ENCODE peak calls at places on chromosomes 1 and 21, in eight cellular contexts. One of them, this sample, is unnamed.
A peak's percentile ranks its signal among the peaks of the same experiment; 100 is the strongest.

GRCh38 chr1:208119225-208119606 is 125.0 kb downstream of the PLXNA2 start:
- DNase-seq in Panc1: no peak
- DNase-seq in CD8-positive, alpha-beta T cell: no peak
- DNase-seq in AG09309: no peak
- DNase-seq in tibial artery: no peak
- DNase-seq in Calu3: no peak
- DNase-seq in WTC11: no peak
- DNase-seq in kidney: no peak
- DNase-seq in this sample: no peak

GRCh38 chr1:6148497-6149241 is 31.5 kb downstream of the CHD5 start:
- DNase-seq in WTC11: peak; percentile 91
- DNase-seq in AG09309: no peak
- DNase-seq in Calu3: peak; percentile 44
- DNase-seq in tibial artery: no peak
- DNase-seq in CD8-positive, alpha-beta T cell: peak; percentile 63
- DNase-seq in Panc1: no peak
- DNase-seq in kidney: no peak
- DNase-seq in this sample: peak; percentile 46

GRCh38 chr21:31473685-31474345 is 129.8 kb upstream of the TIAM1 start:
- DNase-seq in WTC11: no peak
- DNase-seq in tibial artery: no peak
- DNase-seq in CD8-positive, alpha-beta T cell: no peak
- DNase-seq in Calu3: no peak
- DNase-seq in kidney: no peak
- DNase-seq in Panc1: no peak
- DNase-seq in AG09309: no peak
- DNase-seq in this sample: no peak

GRCh38 chr1:201563406-201563780 is 24.5 kb downstream of the NAV1 start:
- DNase-seq in tibial artery: no peak
- DNase-seq in kidney: no peak
- DNase-seq in AG09309: no peak
- DNase-seq in Panc1: no peak
- DNase-seq in Calu3: no peak
- DNase-seq in CD8-positive, alpha-beta T cell: no peak
- DNase-seq in WTC11: no peak
- DNase-seq in this sample: no peak

GRCh38 chr1:28249013-28249870 is 10.1 kb upstream of the SESN2 start:
- DNase-seq in tibial artery: peak; percentile 84
- DNase-seq in WTC11: peak; percentile 54
- DNase-seq in Panc1: no peak
- DNase-seq in AG09309: peak; percentile 67
- DNase-seq in CD8-positive, alpha-beta T cell: peak; percentile 30
- DNase-seq in Calu3: peak; percentile 72
- DNase-seq in kidney: peak; percentile 83
- DNase-seq in this sample: no peak

GRCh38 chr1:197145451-197146029 is 929 bp downstream of the ASPM start:
- DNase-seq in Panc1: no peak
- DNase-seq in tibial artery: no peak
- DNase-seq in AG09309: no peak
- DNase-seq in WTC11: no peak
- DNase-seq in kidney: no peak
- DNase-seq in CD8-positive, alpha-beta T cell: no peak
- DNase-seq in Calu3: no peak
- DNase-seq in this sample: no peak

GRCh38 chr1:180773210-180773865 is 139.4 kb upstream of the KIAA1614 start:
- DNase-seq in AG09309: no peak
- DNase-seq in Calu3: no peak
- DNase-seq in CD8-positive, alpha-beta T cell: no peak
- DNase-seq in kidney: no peak
- DNase-seq in WTC11: no peak
- DNase-seq in tibial artery: no peak
- DNase-seq in Panc1: no peak
- DNase-seq in this sample: no peak

GRCh38 chr1:44803062-44803311 is 2.8 kb downstream of the PLK3 start:
- DNase-seq in CD8-positive, alpha-beta T cell: no peak
- DNase-seq in WTC11: no peak
- DNase-seq in Calu3: no peak
- DNase-seq in Panc1: no peak
- DNase-seq in kidney: no peak
- DNase-seq in AG09309: no peak
- DNase-seq in tibial artery: no peak
- DNase-seq in this sample: no peak

GRCh38 chr1:180805316-180805715 is 107.4 kb upstream of the KIAA1614 start:
- DNase-seq in tibial artery: no peak
- DNase-seq in WTC11: no peak
- DNase-seq in CD8-positive, alpha-beta T cell: no peak
- DNase-seq in AG09309: no peak
- DNase-seq in kidney: no peak
- DNase-seq in Calu3: no peak
- DNase-seq in Panc1: no peak
- DNase-seq in this sample: no peak

GRCh38 chr1:100769323-100769722 is 49.8 kb downstream of the VCAM1 start:
- DNase-seq in kidney: no peak
- DNase-seq in AG09309: no peak
- DNase-seq in Panc1: no peak
- DNase-seq in Calu3: no peak
- DNase-seq in tibial artery: no peak
- DNase-seq in WTC11: no peak
- DNase-seq in CD8-positive, alpha-beta T cell: no peak
- DNase-seq in this sample: no peak

GRCh38 chr1:75531570-75531969 is 79.3 kb downstream of the SLC44A5 start:
- DNase-seq in tibial artery: no peak
- DNase-seq in AG09309: no peak
- DNase-seq in Panc1: no peak
- DNase-seq in WTC11: no peak
- DNase-seq in CD8-positive, alpha-beta T cell: no peak
- DNase-seq in Calu3: no peak
- DNase-seq in kidney: no peak
- DNase-seq in this sample: no peak

GRCh38 chr1:167342846-167343245 is 122.2 kb downstream of the POU2F1 start:
- DNase-seq in kidney: no peak
- DNase-seq in tibial artery: no peak
- DNase-seq in AG09309: no peak
- DNase-seq in CD8-positive, alpha-beta T cell: no peak
- DNase-seq in Panc1: peak; percentile 4
- DNase-seq in Calu3: no peak
- DNase-seq in WTC11: no peak
- DNase-seq in this sample: no peak

GRCh38 chr1:222852326-222852725 is 37.5 kb downstream of the DISP1 start:
- DNase-seq in AG09309: no peak
- DNase-seq in Panc1: no peak
- DNase-seq in WTC11: no peak
- DNase-seq in kidney: no peak
- DNase-seq in CD8-positive, alpha-beta T cell: no peak
- DNase-seq in Calu3: no peak
- DNase-seq in tibial artery: no peak
- DNase-seq in this sample: no peak

GRCh38 chr1:153932593-153933131 is 9.9 kb upstream of the GATAD2B start:
- DNase-seq in Panc1: no peak
- DNase-seq in kidney: peak; percentile 57
- DNase-seq in AG09309: no peak
- DNase-seq in WTC11: no peak
- DNase-seq in tibial artery: peak; percentile 55
- DNase-seq in Calu3: no peak
- DNase-seq in CD8-positive, alpha-beta T cell: no peak
- DNase-seq in this sample: no peak

GRCh38 chr1:15406911-15407559 is 2.7 kb upstream of the EFHD2 start:
- DNase-seq in CD8-positive, alpha-beta T cell: no peak
- DNase-seq in WTC11: no peak
- DNase-seq in tibial artery: peak; percentile 80
- DNase-seq in AG09309: peak; percentile 67
- DNase-seq in kidney: no peak
- DNase-seq in Panc1: no peak
- DNase-seq in Calu3: no peak
- DNase-seq in this sample: peak; percentile 44

GRCh38 chr1:19863804-19864203 is 18.4 kb upstream of the OTUD3 start:
- DNase-seq in WTC11: no peak
- DNase-seq in kidney: no peak
- DNase-seq in CD8-positive, alpha-beta T cell: no peak
- DNase-seq in tibial artery: no peak
- DNase-seq in Calu3: peak; percentile 13
- DNase-seq in Panc1: no peak
- DNase-seq in AG09309: peak; percentile 46
- DNase-seq in this sample: no peak

GRCh38 chr1:67430358-67431155 is at the start of gene SERBP1:
- DNase-seq in tibial artery: peak; percentile 97
- DNase-seq in Calu3: peak; percentile 95
- DNase-seq in kidney: peak; percentile 99
- DNase-seq in CD8-positive, alpha-beta T cell: peak; percentile 92
- DNase-seq in WTC11: peak; percentile 97
- DNase-seq in Panc1: peak; percentile 94
- DNase-seq in AG09309: peak; percentile 71
- DNase-seq in this sample: peak; percentile 91
- TF ChIP-seq CTCF in tibial artery: peak; percentile 14
- TF ChIP-seq CTCF in Calu3: no peak
- TF ChIP-seq CTCF in kidney: no peak
- TF ChIP-seq CTCF in CD8-positive, alpha-beta T cell: no peak
- TF ChIP-seq CTCF in WTC11: no peak
- TF ChIP-seq CTCF in Panc1: no peak
- TF ChIP-seq CTCF in AG09309: peak; percentile 1
- TF ChIP-seq CTCF in this sample: no peak

DNA sequence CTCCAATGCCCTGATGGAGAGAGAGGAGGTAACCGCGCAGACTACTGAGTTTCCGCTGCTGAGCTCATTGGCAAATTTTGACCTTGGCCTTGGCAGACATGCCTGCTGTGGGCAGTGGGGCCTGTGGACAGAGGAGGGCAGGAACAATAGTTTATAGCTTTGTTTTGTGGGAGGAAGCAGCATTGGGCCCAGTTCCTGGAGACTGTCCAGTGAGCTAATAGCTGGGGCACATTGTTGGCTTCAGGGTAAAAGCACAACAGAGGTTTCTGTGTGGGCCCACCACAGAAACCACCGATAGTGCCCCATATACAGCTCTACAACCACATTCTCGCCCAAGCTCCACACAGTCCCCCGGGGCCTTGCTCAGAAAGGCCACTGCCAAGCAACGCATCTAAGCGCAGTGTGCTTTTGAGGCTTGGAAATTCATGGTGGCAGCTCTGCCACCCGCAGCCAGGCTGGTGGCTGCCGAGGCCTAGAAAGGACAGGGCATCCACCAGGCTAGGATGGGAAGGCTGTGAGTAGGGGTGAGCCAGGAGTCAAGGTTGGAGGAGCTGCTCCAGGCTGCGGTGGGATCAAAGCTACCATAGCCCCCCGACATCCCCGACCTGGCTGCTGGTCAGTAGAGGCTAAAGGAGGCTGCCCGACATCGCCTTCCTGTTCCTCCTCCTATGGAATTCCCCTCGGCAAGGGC is 43.2 kb downstream of the NEK2 start:
- DNase-seq in CD8-positive, alpha-beta T cell: no peak
- DNase-seq in AG09309: no peak
- DNase-seq in Panc1: no peak
- DNase-seq in tibial artery: no peak
- DNase-seq in kidney: no peak
- DNase-seq in WTC11: no peak
- DNase-seq in Calu3: no peak
- DNase-seq in this sample: no peak
- TF ChIP-seq CTCF in CD8-positive, alpha-beta T cell: no peak
- TF ChIP-seq CTCF in AG09309: no peak
- TF ChIP-seq CTCF in Panc1: no peak
- TF ChIP-seq CTCF in tibial artery: no peak
- TF ChIP-seq CTCF in kidney: no peak
- TF ChIP-seq CTCF in WTC11: no peak
- TF ChIP-seq CTCF in Calu3: no peak
- TF ChIP-seq CTCF in this sample: no peak

GRCh38 chr1:228734881-228735801 is at the start of gene RHOU:
- DNase-seq in CD8-positive, alpha-beta T cell: peak; percentile 68
- DNase-seq in WTC11: peak; percentile 63
- DNase-seq in Calu3: peak; percentile 90
- DNase-seq in AG09309: no peak
- DNase-seq in Panc1: no peak
- DNase-seq in tibial artery: peak; percentile 88
- DNase-seq in kidney: peak; percentile 92
- DNase-seq in this sample: peak; percentile 66
- TF ChIP-seq CTCF in CD8-positive, alpha-beta T cell: peak; percentile 73
- TF ChIP-seq CTCF in WTC11: peak; percentile 59
- TF ChIP-seq CTCF in Calu3: peak; percentile 92
- TF ChIP-seq CTCF in AG09309: peak; percentile 19
- TF ChIP-seq CTCF in Panc1: peak; percentile 96
- TF ChIP-seq CTCF in tibial artery: peak; percentile 93
- TF ChIP-seq CTCF in kidney: peak; percentile 78
- TF ChIP-seq CTCF in this sample: peak; percentile 69

GRCh38 chr1:160539896-160540858 is 17.1 kb upstream of the SLAMF6 start:
- DNase-seq in Panc1: no peak
- DNase-seq in kidney: no peak
- DNase-seq in CD8-positive, alpha-beta T cell: peak; percentile 43
- DNase-seq in Calu3: no peak
- DNase-seq in AG09309: no peak
- DNase-seq in tibial artery: no peak
- DNase-seq in WTC11: no peak
- DNase-seq in this sample: peak; percentile 46

GRCh38 chr1:160540859-160541233 is 17.8 kb upstream of the SLAMF6 start:
- DNase-seq in tibial artery: no peak
- DNase-seq in kidney: no peak
- DNase-seq in AG09309: no peak
- DNase-seq in WTC11: no peak
- DNase-seq in CD8-positive, alpha-beta T cell: no peak
- DNase-seq in Calu3: no peak
- DNase-seq in Panc1: no peak
- DNase-seq in this sample: no peak

GRCh38 chr1:160538985-160539651 is 16.1 kb upstream of the SLAMF6 start:
- DNase-seq in Calu3: no peak
- DNase-seq in WTC11: no peak
- DNase-seq in kidney: no peak
- DNase-seq in Panc1: no peak
- DNase-seq in AG09309: no peak
- DNase-seq in tibial artery: no peak
- DNase-seq in CD8-positive, alpha-beta T cell: no peak
- DNase-seq in this sample: no peak

GRCh38 chr1:160537714-160538665 is 14.9 kb upstream of the SLAMF6 start:
- DNase-seq in kidney: no peak
- DNase-seq in Calu3: no peak
- DNase-seq in WTC11: no peak
- DNase-seq in tibial artery: no peak
- DNase-seq in AG09309: no peak
- DNase-seq in CD8-positive, alpha-beta T cell: no peak
- DNase-seq in Panc1: no peak
- DNase-seq in this sample: no peak

DNA sequence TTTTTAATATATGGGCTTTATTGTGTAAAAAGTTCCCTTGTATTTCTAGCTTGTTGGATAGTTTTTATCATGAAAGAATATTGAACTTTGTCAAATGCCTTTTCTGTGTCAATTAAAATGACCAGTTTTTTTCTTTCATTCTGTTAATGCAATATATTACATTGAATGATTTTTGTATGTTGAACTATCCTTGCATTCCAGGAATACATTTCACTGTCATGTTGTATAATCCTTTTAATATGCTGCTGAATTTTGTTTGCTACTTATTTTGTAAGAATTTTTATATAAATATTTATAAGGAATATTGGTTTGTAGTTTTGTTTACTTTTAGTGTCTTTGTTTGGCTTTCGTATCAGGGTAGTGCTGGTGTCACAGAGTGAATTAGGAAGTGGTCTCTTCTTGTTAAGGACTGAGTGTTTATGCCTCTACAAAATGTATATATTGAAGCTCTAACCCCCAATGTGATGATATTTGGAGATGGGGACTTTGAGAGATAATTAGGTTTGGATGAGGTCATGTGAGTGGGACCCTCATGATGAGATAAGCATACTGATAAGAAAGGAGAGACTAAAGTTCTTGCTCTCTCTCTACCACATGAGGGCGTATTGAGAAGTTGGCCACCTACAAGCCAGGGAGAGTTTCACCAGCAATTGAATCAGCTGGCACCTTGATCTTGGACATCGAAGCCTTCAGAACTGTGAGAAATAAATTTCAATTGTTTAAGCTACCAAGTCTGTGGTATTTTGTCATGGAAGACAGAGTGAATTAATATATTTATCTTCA is 12.0 kb upstream of the SLAMF6 start:
- DNase-seq in CD8-positive, alpha-beta T cell: no peak
- DNase-seq in AG09309: no peak
- DNase-seq in tibial artery: no peak
- DNase-seq in Calu3: no peak
- DNase-seq in kidney: no peak
- DNase-seq in Panc1: no peak
- DNase-seq in WTC11: no peak
- DNase-seq in this sample: no peak
- TF ChIP-seq CTCF in CD8-positive, alpha-beta T cell: no peak
- TF ChIP-seq CTCF in AG09309: no peak
- TF ChIP-seq CTCF in tibial artery: no peak
- TF ChIP-seq CTCF in Calu3: no peak
- TF ChIP-seq CTCF in kidney: no peak
- TF ChIP-seq CTCF in Panc1: peak; percentile 8
- TF ChIP-seq CTCF in WTC11: peak; percentile 15
- TF ChIP-seq CTCF in this sample: no peak

This sample was measured in natural killer cell.